ENCODE peak calls at places on chromosomes 11 and 22, in four cellular contexts. Z is K562, A is H1, H is transverse colon. W is an unnamed sample.

GRCh38 chr11:86594746-86595145 is 77.7 kb downstream of the ME3 start:
- DNase-seq in Z (no peak), A (no peak), H (no peak), W (no peak)

GRCh38 chr11:135074397-135074998 is 662.5 kb upstream of the B3GAT1 start:
- DNase-seq in Z (no peak), A (no peak), H (no peak), W (no peak)

GRCh38 chr11:83827940-83828554 is 541.9 kb upstream of the CCDC90B start:
- DNase-seq in Z (peak), A (no peak), H (no peak), W (no peak)

GRCh38 chr11:2562181-2562581 is 117.4 kb downstream of the KCNQ1 start:
- DNase-seq in Z (no peak), A (no peak), H (peak), W (peak)

GRCh38 chr11:133520707-133521106 is 11.6 kb downstream of the OPCML start:
- DNase-seq in Z (no peak), A (no peak), H (no peak), W (no peak)

GRCh38 chr11:19714093-19714386 is 1.4 kb downstream of the NAV2 start:
- DNase-seq in Z (no peak), A (no peak), H (no peak), W (peak)

GRCh38 chr11:9759519-9760179 is 95.8 kb downstream of the SWAP70 start:
- DNase-seq in Z (peak), A (no peak), H (peak), W (no peak)

GRCh38 chr11:116885951-116886629 is 48.7 kb upstream of the APOA1 start:
- DNase-seq in Z (no peak), A (no peak), H (no peak), W (no peak)

GRCh38 chr11:120108154-120108784 is 29.6 kb downstream of the TRIM29 start:
- DNase-seq in Z (peak), A (peak), H (peak), W (peak)

GRCh38 chr22:41285441-41285819 is 557 bp downstream of the RANGAP1 start:
- DNase-seq in Z (peak), A (no peak), H (peak), W (peak)

GRCh38 chr11:78642979-78643675 is 68.5 kb upstream of the NARS2 start:
- DNase-seq in Z (no peak), A (no peak), H (no peak), W (no peak)

GRCh38 chr11:73995731-73996130 is 13.1 kb upstream of the UCP2 start:
- DNase-seq in Z (no peak), A (no peak), H (no peak), W (no peak)

GRCh38 chr11:126478466-126478865 is 123.0 kb downstream of the ST3GAL4 start:
- DNase-seq in Z (no peak), A (no peak), H (no peak), W (no peak)

GRCh38 chr11:10998674-10999073 is 140.8 kb upstream of the ZBED5 start:
- DNase-seq in Z (no peak), A (no peak), H (no peak), W (no peak)

GRCh38 chr11:102367364-102367763 is 20.4 kb downstream of the BIRC2 start:
- DNase-seq in Z (peak), A (no peak), H (no peak), W (no peak)

GRCh38 chr11:126637800-126638175 is 282.3 kb downstream of the ST3GAL4 start:
- DNase-seq in Z (no peak), A (no peak), H (no peak), W (no peak)

GRCh38 chr11:26062665-26063064 is 269.3 kb upstream of the ANO3 start:
- DNase-seq in Z (no peak), A (no peak), H (no peak), W (no peak)

GRCh38 chr11:45773271-45774022 is 31.5 kb upstream of the SLC35C1 start:
- DNase-seq in Z (no peak), A (no peak), H (no peak), W (no peak)

GRCh38 chr11:4839851-4840549 is 9.0 kb downstream of the OR51S1 start:
- DNase-seq in Z (no peak), A (no peak), H (no peak), W (no peak)

GRCh38 chr11:64799256-64799924 is 3.6 kb downstream of the MAP4K2 start:
- DNase-seq in Z (no peak), A (no peak), H (no peak), W (no peak)

GRCh38 chr22:39558254-39558727 is 12.3 kb upstream of the CACNA1I start:
- DNase-seq in Z (no peak), A (no peak), H (no peak), W (no peak)

GRCh38 chr11:46392421-46393230 is 1.1 kb upstream of the CHRM4 start:
- DNase-seq in Z (peak), A (no peak), H (peak), W (peak)

GRCh38 chr11:92413757-92414513 is 189.3 kb downstream of the FAT3 start:
- DNase-seq in Z (no peak), A (no peak), H (no peak), W (no peak)

GRCh38 chr11:27545946-27546345 is 39.4 kb upstream of the LIN7C start:
- DNase-seq in Z (no peak), A (no peak), H (no peak), W (no peak)

GRCh38 chr11:28793282-28793738 is 685.1 kb downstream of the METTL15 start:
- DNase-seq in Z (no peak), A (no peak), H (no peak), W (no peak)

GRCh38 chr11:112219476-112220232 is 6.6 kb upstream of the PTS start:
- DNase-seq in Z (peak), A (no peak), H (peak), W (no peak)

GRCh38 chr11:96389604-96390402 is at the start of the genes CCDC82 and JRKL:
- DNase-seq in Z (peak), A (peak), H (peak), W (peak)
- TF ChIP-seq EP300 in Z (no peak), A (no peak), H (no peak), W (peak)

DNA sequence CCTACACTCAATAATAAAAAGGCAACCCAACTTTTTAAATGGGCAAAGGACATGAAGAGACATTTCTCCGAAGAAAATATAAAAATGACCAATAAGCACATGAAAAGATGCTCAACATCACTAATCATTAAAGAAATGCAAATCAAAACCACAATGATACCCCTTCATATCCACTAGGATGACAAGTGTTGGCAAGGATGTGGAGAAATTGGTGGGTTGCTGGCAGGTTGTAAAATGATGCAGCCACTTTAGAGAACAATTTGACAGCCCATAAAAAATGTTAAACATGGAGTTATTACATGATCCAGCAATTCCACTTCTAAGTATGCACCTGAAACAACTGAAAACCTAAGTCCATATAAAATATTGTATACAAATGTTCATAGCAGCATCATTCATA is 73.2 kb upstream of the LMO2 start:
- DNase-seq in Z (no peak), A (no peak), H (no peak), W (no peak)
- TF ChIP-seq POLR2A in Z (no peak), A (no peak), H (no peak), W (no peak)

DNA sequence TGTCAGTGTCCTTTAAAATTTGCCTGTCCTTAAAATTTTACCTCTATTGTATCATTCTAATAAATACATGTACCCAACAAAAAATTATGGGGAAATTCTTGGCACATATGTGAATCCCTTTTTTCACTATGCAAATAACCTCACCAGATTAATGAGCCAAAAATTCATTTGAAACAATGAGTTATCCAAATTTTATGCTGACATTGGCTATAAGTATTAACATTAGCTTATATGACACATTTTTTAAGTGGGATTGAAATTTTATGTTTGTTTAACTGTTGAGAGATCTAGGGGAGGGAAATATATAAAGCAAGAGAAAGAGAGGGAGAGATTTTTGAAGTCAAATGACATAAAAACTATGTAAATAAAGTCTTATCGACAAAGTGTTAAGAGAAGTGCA is 11.8 kb upstream of the PDGFD start:
- DNase-seq in Z (no peak), A (no peak), H (no peak), W (no peak)
- TF ChIP-seq CTCF in Z (no peak), A (no peak), H (no peak), W (no peak)

GRCh38 chr11:38683484-38683883 is 2085.4 kb upstream of the RAG2 start:
- DNase-seq in Z (no peak), A (no peak), H (no peak), W (no peak)
- TF ChIP-seq EP300 in Z (no peak), A (no peak), H (no peak), W (no peak)

DNA sequence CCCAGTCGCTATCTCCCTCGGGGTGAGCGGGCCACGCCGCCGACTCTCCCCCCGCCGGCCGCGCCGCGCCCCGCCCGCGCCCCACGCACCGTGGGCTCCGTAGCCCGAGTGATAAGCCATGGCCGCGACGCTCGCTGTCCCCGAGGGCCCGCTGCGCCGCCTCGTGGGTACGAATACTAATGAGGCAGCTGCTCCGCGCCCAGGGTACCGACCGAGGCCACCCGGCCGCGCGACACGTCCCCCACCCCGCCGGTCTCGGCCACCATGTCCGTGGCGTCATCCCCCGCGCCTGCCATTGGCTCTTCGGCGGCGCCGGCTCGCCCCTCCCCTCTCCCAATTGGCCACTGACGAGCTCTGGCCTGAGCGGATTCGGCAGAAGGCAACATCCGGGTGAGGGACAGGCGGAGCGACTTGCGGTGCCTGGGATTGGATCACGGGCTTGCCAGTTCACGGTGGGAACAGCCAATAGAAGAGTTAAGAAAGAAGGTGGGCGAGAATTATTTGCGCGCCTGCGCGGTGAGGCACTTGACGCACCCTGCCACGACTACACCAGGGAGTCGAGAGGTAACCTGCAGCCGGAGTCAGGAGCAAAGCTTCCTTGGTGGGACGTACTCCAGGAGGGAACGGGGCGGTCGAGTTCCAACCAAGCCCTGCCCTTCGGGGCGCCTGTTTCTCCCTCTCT is at the start of gene YIF1A:
- DNase-seq in Z (peak), A (peak), H (peak), W (peak)
- TF ChIP-seq POLR2A in Z (peak), A (no peak), H (peak), W (peak)

GRCh38 chr11:108125126-108125525 is 3.8 kb downstream of the ACAT1 start:
- DNase-seq in Z (no peak), A (no peak), H (no peak), W (no peak)

GRCh38 chr11:108115495-108116140 is 5.7 kb upstream of the ACAT1 start:
- DNase-seq in Z (no peak), A (no peak), H (peak), W (no peak)

GRCh38 chr11:108117746-108118371 is 3.5 kb upstream of the ACAT1 start:
- DNase-seq in Z (peak), A (no peak), H (no peak), W (no peak)

GRCh38 chr11:108122166-108122628 is 830 bp downstream of the ACAT1 start:
- DNase-seq in Z (peak), A (no peak), H (peak), W (no peak)

DNA sequence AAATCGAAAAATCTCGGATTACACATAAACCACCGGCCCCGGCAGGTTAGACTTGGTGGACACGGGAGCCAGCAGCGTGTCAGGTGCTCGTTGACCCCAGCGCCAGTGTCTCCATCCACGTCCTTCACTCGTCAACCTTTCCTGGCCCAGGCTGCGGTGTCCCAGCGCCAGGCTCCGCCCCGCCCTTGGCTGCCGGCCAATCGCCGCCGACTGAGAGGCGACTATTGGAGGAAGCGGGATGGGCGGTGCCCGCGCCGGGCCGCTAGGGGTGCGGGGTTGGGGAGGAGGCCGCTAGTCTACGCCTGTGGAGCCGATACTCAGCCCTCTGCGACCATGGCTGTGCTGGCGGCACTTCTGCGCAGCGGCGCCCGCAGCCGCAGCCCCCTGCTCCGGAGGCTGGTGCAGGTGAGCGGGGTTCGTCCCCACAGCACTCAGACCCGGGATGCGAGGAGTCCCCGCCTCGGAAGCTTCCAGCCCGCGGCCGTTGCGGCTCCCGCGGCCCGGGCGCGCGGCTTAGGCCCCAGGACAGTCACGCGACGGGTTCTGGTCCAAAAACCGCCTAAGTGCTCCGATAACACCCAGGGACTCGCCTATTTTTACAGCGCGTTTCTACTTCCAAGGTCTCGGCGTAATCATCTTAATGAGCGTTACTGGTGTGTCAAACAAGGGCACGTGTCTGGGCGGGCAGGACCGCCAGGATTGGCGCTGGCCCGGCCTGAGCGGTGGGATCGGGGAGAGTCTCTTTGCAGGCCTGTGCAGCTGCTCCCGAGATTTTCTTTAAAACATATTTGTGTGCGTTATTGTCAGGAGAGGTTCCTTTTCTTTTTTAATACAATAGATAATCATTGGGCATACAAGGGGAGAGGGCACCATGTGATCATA is at the start of gene ACAT1:
- DNase-seq in Z (peak), A (peak), H (peak), W (peak)
- TF ChIP-seq CTCF in Z (peak), A (peak), H (peak), W (peak)

GRCh38 chr11:75478690-75479597 is 45.9 kb upstream of the KLHL35 start:
- DNase-seq in Z (no peak), A (no peak), H (no peak), W (no peak)
- TF ChIP-seq EP300 in Z (no peak), A (no peak), H (no peak), W (no peak)

DNA sequence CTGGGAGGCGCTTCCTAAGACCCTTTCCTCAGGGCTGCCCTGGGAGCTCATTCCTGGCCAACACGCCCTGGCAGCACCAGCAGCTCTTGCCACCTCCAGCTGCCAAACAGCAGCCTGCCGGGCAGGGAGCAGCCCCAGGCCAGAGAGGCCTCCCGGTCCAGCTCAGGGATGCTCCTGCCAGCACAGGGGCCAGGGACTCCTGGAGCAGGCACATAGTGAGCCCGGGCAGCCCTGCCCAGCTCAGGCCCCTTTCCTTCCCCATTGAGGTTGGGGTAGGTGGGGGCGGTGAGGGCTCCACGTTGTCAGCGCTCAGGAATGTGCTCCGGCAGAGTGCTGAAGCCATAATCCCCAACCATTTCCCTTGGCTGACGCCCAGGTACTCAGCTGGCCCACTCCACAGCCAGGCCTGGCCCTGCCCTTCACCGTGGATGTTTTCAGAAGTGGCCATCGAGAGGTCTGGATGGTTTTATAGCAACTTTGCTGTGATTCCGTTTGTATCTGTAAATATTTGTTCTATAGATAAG is 7.6 kb downstream of the SLC39A13 start:
- DNase-seq in Z (peak), A (no peak), H (peak), W (peak)
- TF ChIP-seq POLR2A in Z (peak), A (no peak), H (no peak), W (no peak)

DNA sequence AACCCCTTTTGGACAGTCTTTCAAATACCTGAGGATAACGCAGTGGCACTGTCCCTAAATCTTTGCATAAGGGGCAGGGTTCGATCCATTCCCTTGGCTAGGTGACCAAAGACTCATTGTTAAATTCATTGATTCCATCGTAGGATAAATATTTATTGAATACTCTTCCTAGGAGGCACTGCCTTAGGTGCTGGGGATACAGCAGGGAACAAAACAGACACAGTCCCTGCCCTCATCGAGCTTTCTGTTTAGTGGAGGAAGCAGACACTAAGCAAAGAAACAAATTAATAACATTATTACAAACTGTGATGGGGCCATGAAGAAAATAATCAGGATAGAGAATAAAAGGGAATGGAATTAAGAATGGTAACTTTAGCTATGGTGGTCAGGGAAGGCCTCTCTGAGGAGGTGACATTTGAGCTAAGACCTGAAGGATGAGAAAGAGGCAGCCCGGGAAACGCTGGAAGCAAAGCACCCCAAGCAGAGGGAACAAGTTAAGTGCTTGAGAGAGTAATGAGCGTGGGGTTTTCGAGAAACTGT is 689 bp downstream of the B3GAT3 start:
- DNase-seq in Z (no peak), A (no peak), H (no peak), W (no peak)
- TF ChIP-seq CTCF in Z (no peak), A (no peak), H (no peak), W (no peak)